ENCODE peak calls at places on chromosome 16, in six cellular contexts. B, M, C, N, K and L are unnamed samples.

GRCh38 chr16:86217001-86217890 is 293.1 kb upstream of the FOXF1 start:
- DNase-seq in B (no peak), M (no peak), C (no peak), N (no peak), K (no peak), L (no peak)

GRCh38 chr16:10754941-10755340 is 11.3 kb downstream of the NUBP1 start:
- DNase-seq in B (no peak), M (peak; percentile 36), C (no peak), N (no peak), K (peak; percentile 79), L (peak; percentile 42)

GRCh38 chr16:5918553-5919127 is 821.0 kb upstream of the EEF2KMT start:
- DNase-seq in B (no peak), M (no peak), C (no peak), N (peak; percentile 77), K (no peak), L (no peak)

GRCh38 chr16:79628501-79628975 is 28.0 kb upstream of the MAF start:
- DNase-seq in B (no peak), M (peak; percentile 75), C (no peak), N (peak; percentile 21), K (no peak), L (no peak)

GRCh38 chr16:76035689-76036088 is 241.5 kb upstream of the CNTNAP4 start:
- DNase-seq in B (no peak), M (no peak), C (no peak), N (peak; percentile 59), K (no peak), L (no peak)

GRCh38 chr16:85662976-85663830 is 25.6 kb downstream of the GINS2 start:
- DNase-seq in B (no peak), M (no peak), C (no peak), N (no peak), K (no peak), L (no peak)

GRCh38 chr16:55126456-55126855 is 195.8 kb downstream of the IRX5 start:
- DNase-seq in B (no peak), M (no peak), C (no peak), N (no peak), K (no peak), L (no peak)

GRCh38 chr16:84603115-84603816 is 14.6 kb downstream of the COTL1 start:
- DNase-seq in B (no peak), M (peak; percentile 100), C (no peak), N (no peak), K (peak; percentile 99), L (peak; percentile 82)

GRCh38 chr16:72786606-72787005 is 261.3 kb downstream of the ZFHX3 start:
- DNase-seq in B (no peak), M (no peak), C (no peak), N (no peak), K (no peak), L (no peak)

GRCh38 chr16:1159973-1160772 is 7.3 kb downstream of the CACNA1H start:
- DNase-seq in B (peak; percentile 24), M (no peak), C (peak; percentile 32), N (no peak), K (no peak), L (no peak)

GRCh38 chr16:55470533-55471371 is 8.2 kb upstream of the MMP2 start:
- DNase-seq in B (no peak), M (peak; percentile 60), C (no peak), N (peak; percentile 83), K (peak; percentile 74), L (peak; percentile 81)

GRCh38 chr16:70717065-70717464 is 31.2 kb upstream of the MTSS2 start:
- DNase-seq in B (no peak), M (no peak), C (no peak), N (no peak), K (no peak), L (no peak)

GRCh38 chr16:5045499-5046115 is 11.9 kb upstream of the NAGPA start:
- DNase-seq in B (no peak), M (no peak), C (no peak), N (no peak), K (no peak), L (no peak)

GRCh38 chr16:65624696-65625095 is 502.8 kb upstream of the CDH11 start:
- DNase-seq in B (no peak), M (peak; percentile 6), C (no peak), N (no peak), K (no peak), L (no peak)

GRCh38 chr16:4136229-4136813 is 20.1 kb upstream of the ADCY9 start:
- DNase-seq in B (peak; percentile 61), M (no peak), C (no peak), N (peak; percentile 94), K (peak; percentile 25), L (no peak)

GRCh38 chr16:79662122-79662521 is 61.6 kb upstream of the MAF start:
- DNase-seq in B (no peak), M (no peak), C (no peak), N (no peak), K (no peak), L (no peak)

GRCh38 chr16:82119405-82119804 is 50.6 kb downstream of the MPHOSPH6 start:
- DNase-seq in B (no peak), M (no peak), C (no peak), N (no peak), K (no peak), L (no peak)

GRCh38 chr16:1275791-1276579 is 20.1 kb downstream of the TPSD1 start:
- DNase-seq in B (no peak), M (no peak), C (no peak), N (no peak), K (no peak), L (no peak)

GRCh38 chr16:70746708-70747424 is 54.1 kb downstream of the VAC14 start:
- DNase-seq in B (peak; percentile 43), M (peak; percentile 91), C (no peak), N (no peak), K (peak; percentile 92), L (peak; percentile 32)

GRCh38 chr16:78639775-78640174 is 540.3 kb downstream of the WWOX start:
- DNase-seq in B (no peak), M (no peak), C (no peak), N (no peak), K (no peak), L (no peak)

GRCh38 chr16:3625911-3626732 is 14.7 kb upstream of the SLX4 start:
- DNase-seq in B (peak; percentile 75), M (no peak), C (no peak), N (no peak), K (peak; percentile 36), L (peak; percentile 72)

GRCh38 chr16:89277641-89278341 is 60.3 kb downstream of the ZNF778 start:
- DNase-seq in B (no peak), M (no peak), C (no peak), N (no peak), K (no peak), L (no peak)

GRCh38 chr16:74738134-74738541 is 36.5 kb downstream of the FA2H start:
- DNase-seq in B (no peak), M (no peak), C (no peak), N (no peak), K (peak; percentile 19), L (no peak)

GRCh38 chr16:84868829-84869457 is 49.2 kb downstream of the CRISPLD2 start:
- DNase-seq in B (no peak), M (no peak), C (no peak), N (no peak), K (no peak), L (no peak)

GRCh38 chr16:27317320-27317719 is 3.5 kb downstream of the IL4R start:
- DNase-seq in B (no peak), M (no peak), C (no peak), N (no peak), K (no peak), L (no peak)

GRCh38 chr16:29674188-29674587 is 4.8 kb upstream of the QPRT start:
- DNase-seq in B (no peak), M (no peak), C (peak; percentile 55), N (no peak), K (peak; percentile 30), L (peak; percentile 60)

GRCh38 chr16:17469011-17469741 is 1.6 kb downstream of the XYLT1 start:
- DNase-seq in B (no peak), M (peak; percentile 56), C (no peak), N (peak; percentile 28), K (peak; percentile 89), L (no peak)

GRCh38 chr16:89855986-89856385 is 17.4 kb upstream of the TCF25 start:
- DNase-seq in B (no peak), M (no peak), C (no peak), N (no peak), K (no peak), L (no peak)

GRCh38 chr16:47907109-47907508 is 248.7 kb downstream of the ABCC12 start:
- DNase-seq in B (no peak), M (no peak), C (no peak), N (no peak), K (no peak), L (no peak)